ENCODE peak calls at places on chromosomes 16 and 17, in four cellular contexts. O is GM04503, S is heart left ventricle, Z is fibroblast of mammary gland. N is an unnamed sample.
A peak's percentile ranks its signal among the peaks of the same experiment; 100 is the strongest.

GRCh38 chr16:28202147-28202746 is 9.5 kb downstream of the XPO6 start:
- DNase-seq in O (no peak), S (no peak), Z (no peak), N (peak; percentile 34)

GRCh38 chr17:56985371-56986162 is 7.6 kb downstream of the SCPEP1 start:
- DNase-seq in O (no peak), S (no peak), Z (no peak), N (no peak)

GRCh38 chr16:8623634-8624033 is 2.1 kb downstream of the METTL22 start:
- DNase-seq in O (no peak), S (no peak), Z (peak; percentile 61), N (no peak)

GRCh38 chr17:77957215-77957868 is 1.2 kb upstream of the TNRC6C start:
- DNase-seq in O (no peak), S (no peak), Z (no peak), N (no peak)

GRCh38 chr16:86668136-86668535 is 89.8 kb downstream of the FOXL1 start:
- DNase-seq in O (peak; percentile 44), S (peak; percentile 39), Z (peak; percentile 84), N (peak; percentile 57)

GRCh38 chr16:89110641-89111040 is 17.0 kb downstream of the ACSF3 start:
- DNase-seq in O (no peak), S (no peak), Z (no peak), N (no peak)

GRCh38 chr17:62674841-62675240 is 47.4 kb downstream of the MRC2 start:
- DNase-seq in O (no peak), S (no peak), Z (no peak), N (no peak)

GRCh38 chr16:50836121-50836541 is 94.2 kb downstream of the CYLD start:
- DNase-seq in O (no peak), S (no peak), Z (no peak), N (no peak)

GRCh38 chr16:1438229-1439057 is 5.9 kb downstream of the CCDC154 start:
- DNase-seq in O (no peak), S (no peak), Z (no peak), N (no peak)

GRCh38 chr16:54718376-54718775 is 212.3 kb upstream of the IRX5 start:
- DNase-seq in O (no peak), S (no peak), Z (no peak), N (no peak)

GRCh38 chr16:70775399-70775798 is 25.6 kb downstream of the VAC14 start:
- DNase-seq in O (no peak), S (no peak), Z (no peak), N (no peak)

GRCh38 chr17:73194514-73195222 is 1.8 kb downstream of the COG1 start:
- DNase-seq in O (no peak), S (no peak), Z (peak; percentile 77), N (no peak)

GRCh38 chr16:88940196-88941050 is 36.6 kb downstream of the CBFA2T3 start:
- DNase-seq in O (no peak), S (no peak), Z (no peak), N (peak; percentile 91)

GRCh38 chr16:81513204-81514040 is 68.8 kb downstream of the CMIP start:
- DNase-seq in O (no peak), S (peak; percentile 70), Z (peak; percentile 32), N (peak; percentile 77)

GRCh38 chr16:71537643-71538042 is 11.4 kb downstream of the CHST4 start:
- DNase-seq in O (no peak), S (no peak), Z (peak; percentile 47), N (peak; percentile 65)

GRCh38 chr17:17043668-17044226 is 1.5 kb downstream of the MPRIP start:
- DNase-seq in O (no peak), S (no peak), Z (peak; percentile 38), N (peak; percentile 56)